ENCODE peak calls at places on chromosomes 7 and 10, in nine cellular contexts. Q is NCI-H1105; O is astrocyte of the spinal cord; R is CD8-positive, alpha-beta T cell; S is HEK293T; U is hypothalamus; D is IMR-90; M is tibial artery; H is B cell. P is an unnamed sample.
A peak's percentile ranks its signal among the peaks of the same experiment; 100 is the strongest.

GRCh38 chr10:68506406-68506805 is 20.9 kb downstream of the SLC25A16 start:
- DNase-seq in Q (no peak), O (no peak), R (no peak), S (no peak), U (no peak), D (no peak), M (no peak), H (no peak), P (no peak)

GRCh38 chr10:42475168-42476098 is 162.9 kb downstream of the ZNF33B start:
- DNase-seq in Q (no peak), O (no peak), R (no peak), S (peak; percentile 50), U (no peak), D (peak; percentile 16), M (no peak), H (no peak), P (peak; percentile 65)

GRCh38 chr10:7444576-7445226 is 33.9 kb upstream of the SFMBT2 start:
- DNase-seq in Q (no peak), O (no peak), R (no peak), S (peak; percentile 31), U (peak; percentile 49), D (no peak), M (peak; percentile 25), H (no peak), P (no peak)

GRCh38 chr7:51314041-51314440 is 2.6 kb downstream of the COBL start:
- DNase-seq in Q (no peak), O (no peak), R (no peak), S (no peak), U (no peak), D (no peak), M (no peak), H (no peak), P (no peak)

GRCh38 chr7:151017953-151018420 is 6.3 kb downstream of the ATG9B start:
- DNase-seq in Q (no peak), O (peak; percentile 30), R (peak; percentile 70), S (peak; percentile 95), U (no peak), D (peak; percentile 25), M (peak; percentile 56), H (peak; percentile 76), P (no peak)

GRCh38 chr10:60495357-60495756 is 105.7 kb upstream of the ANK3 start:
- DNase-seq in Q (no peak), O (peak; percentile 49), R (no peak), S (no peak), U (no peak), D (peak; percentile 28), M (no peak), H (no peak), P (no peak)

GRCh38 chr7:40870108-40870507 is 735.3 kb downstream of the SUGCT start:
- DNase-seq in Q (no peak), O (no peak), R (no peak), S (no peak), U (no peak), D (peak; percentile 12), M (no peak), H (no peak), P (no peak)

GRCh38 chr7:26691886-26692285 is 172.5 kb downstream of the SKAP2 start:
- DNase-seq in Q (no peak), O (no peak), R (no peak), S (no peak), U (no peak), D (no peak), M (no peak), H (no peak), P (no peak)

GRCh38 chr7:94223375-94224084 is 171.2 kb upstream of the COL1A2 start:
- DNase-seq in Q (no peak), O (peak; percentile 72), R (no peak), S (peak; percentile 9), U (no peak), D (peak; percentile 69), M (no peak), H (no peak), P (no peak)

GRCh38 chr7:147261693-147262092 is 1145.1 kb downstream of the CNTNAP2 start:
- DNase-seq in Q (no peak), O (no peak), R (no peak), S (no peak), U (no peak), D (no peak), M (no peak), H (no peak), P (no peak)

GRCh38 chr10:121930729-121931085 is 2.9 kb upstream of the ATE1 start:
- DNase-seq in Q (no peak), O (no peak), R (no peak), S (no peak), U (no peak), D (no peak), M (no peak), H (no peak), P (no peak)

GRCh38 chr10:117226813-117227451 is 14.0 kb upstream of the SLC18A2 start:
- DNase-seq in Q (no peak), O (no peak), R (no peak), S (peak; percentile 75), U (no peak), D (no peak), M (no peak), H (no peak), P (no peak)

GRCh38 chr7:73909051-73909941 is 48.3 kb downstream of the TMEM270 start:
- DNase-seq in Q (no peak), O (no peak), R (no peak), S (peak; percentile 3), U (no peak), D (no peak), M (no peak), H (no peak), P (peak; percentile 58)

GRCh38 chr10:132306951-132307751 is 599 bp downstream of the STK32C start:
- DNase-seq in Q (peak; percentile 25), O (no peak), R (no peak), S (no peak), U (no peak), D (no peak), M (no peak), H (no peak), P (peak; percentile 90)

GRCh38 chr7:3027005-3027404 is 16.7 kb downstream of the CARD11 start:
- DNase-seq in Q (no peak), O (no peak), R (no peak), S (no peak), U (no peak), D (no peak), M (no peak), H (no peak), P (no peak)

GRCh38 chr7:151313857-151314256 is 27.8 kb upstream of the NUB1 start:
- DNase-seq in Q (no peak), O (no peak), R (no peak), S (no peak), U (no peak), D (peak; percentile 61), M (peak; percentile 58), H (no peak), P (peak; percentile 89)

GRCh38 chr10:103884681-103885139 is 29.3 kb upstream of the SH3PXD2A start:
- DNase-seq in Q (peak; percentile 9), O (peak; percentile 57), R (no peak), S (peak; percentile 81), U (no peak), D (peak; percentile 60), M (no peak), H (no peak), P (no peak)

GRCh38 chr10:131810805-131811137 is 90.0 kb upstream of the PPP2R2D start:
- DNase-seq in Q (no peak), O (no peak), R (no peak), S (no peak), U (no peak), D (no peak), M (no peak), H (no peak), P (no peak)

GRCh38 chr7:116779222-116779621 is 83.2 kb upstream of the CAPZA2 start:
- DNase-seq in Q (no peak), O (no peak), R (no peak), S (no peak), U (no peak), D (no peak), M (no peak), H (no peak), P (no peak)

GRCh38 chr10:92972066-92972870 is 88.3 kb upstream of the CYP26C1 start:
- DNase-seq in Q (no peak), O (peak; percentile 65), R (no peak), S (no peak), U (no peak), D (peak; percentile 90), M (no peak), H (no peak), P (no peak)

GRCh38 chr7:36986429-36987362 is 262.4 kb upstream of the AOAH start:
- DNase-seq in Q (peak; percentile 90), O (peak; percentile 46), R (peak; percentile 28), S (peak; percentile 83), U (no peak), D (peak; percentile 42), M (peak; percentile 73), H (peak; percentile 61), P (peak; percentile 79)

GRCh38 chr7:132002343-132002968 is 446.0 kb upstream of the PODXL start:
- DNase-seq in Q (no peak), O (peak; percentile 29), R (no peak), S (no peak), U (no peak), D (no peak), M (no peak), H (no peak), P (no peak)

GRCh38 chr10:48410503-48410902 is 104.0 kb downstream of the MAPK8 start:
- DNase-seq in Q (no peak), O (no peak), R (no peak), S (no peak), U (no peak), D (no peak), M (no peak), H (no peak), P (no peak)

GRCh38 chr10:28879875-28880381 is 202.6 kb downstream of the BAMBI start:
- DNase-seq in Q (no peak), O (no peak), R (no peak), S (no peak), U (no peak), D (no peak), M (no peak), H (no peak), P (peak; percentile 77)

GRCh38 chr7:111090834-111091233 is at the start of gene LRRN3:
- DNase-seq in Q (peak; percentile 68), O (peak; percentile 60), R (no peak), S (peak; percentile 7), U (peak; percentile 56), D (peak; percentile 61), M (peak; percentile 22), H (no peak), P (no peak)

GRCh38 chr7:111424768-111425167 is 137.5 kb downstream of the IMMP2L start:
- DNase-seq in Q (no peak), O (no peak), R (no peak), S (no peak), U (no peak), D (peak; percentile 23), M (no peak), H (no peak), P (no peak)

GRCh38 chr7:22831602-22832001 is 9.0 kb upstream of the TOMM7 start:
- DNase-seq in Q (no peak), O (no peak), R (no peak), S (no peak), U (no peak), D (no peak), M (no peak), H (no peak), P (no peak)

GRCh38 chr10:109214916-109215740 is 708.2 kb downstream of the XPNPEP1 start:
- DNase-seq in Q (no peak), O (no peak), R (no peak), S (no peak), U (no peak), D (no peak), M (no peak), H (no peak), P (no peak)

GRCh38 chr10:107576746-107577145 is 412.2 kb upstream of the SORCS1 start:
- DNase-seq in Q (no peak), O (no peak), R (no peak), S (no peak), U (no peak), D (no peak), M (no peak), H (no peak), P (no peak)

GRCh38 chr7:45089314-45089891 is 634 bp upstream of the NACAD start:
- DNase-seq in Q (peak; percentile 91), O (peak; percentile 49), R (peak; percentile 49), S (peak; percentile 80), U (peak; percentile 94), D (peak; percentile 48), M (no peak), H (peak; percentile 52), P (peak; percentile 88)

GRCh38 chr10:93852721-93853120 is 41.1 kb upstream of the SLC35G1 start:
- DNase-seq in Q (no peak), O (no peak), R (no peak), S (no peak), U (no peak), D (no peak), M (no peak), H (no peak), P (no peak)